ENCODE peak calls at places on chromosome 19, in four cellular contexts. L is tibial nerve, E is fibroblast of lung, I is GM23248. N is an unnamed sample. For H3K4me1, the result is how much of the 10 kb centered on the place peaks cover.

GRCh38 chr19:49421039-49421877 is 2.0 kb downstream of the PTH2 start:
- DNase-seq in I (peak), E (peak), L (peak), N (no peak)

GRCh38 chr19:46373573-46374359 is 26.9 kb downstream of the PPP5C start:
- DNase-seq in L (no peak), E (no peak), I (peak), N (peak)

GRCh38 chr19:35142531-35143230 is 374 bp upstream of the FXYD7 start:
- DNase-seq in E (peak), I (no peak), L (no peak), N (peak)

GRCh38 chr19:35716735-35716984 is 1.1 kb upstream of the KMT2B start:
- DNase-seq in E (no peak), L (no peak), I (no peak), N (no peak)

GRCh38 chr19:15828121-15828620 is 12.7 kb upstream of the OR10H1 start:
- DNase-seq in E (no peak), L (no peak), I (no peak), N (no peak)

GRCh38 chr19:48506138-48506733 is 5.4 kb downstream of the LMTK3 start:
- DNase-seq in E (peak), I (peak), L (no peak), N (no peak)

GRCh38 chr19:3335431-3336350 is 30.7 kb upstream of the NFIC start:
- DNase-seq in L (peak), I (peak), E (peak), N (peak)

GRCh38 chr19:897442-898039 is 4.3 kb downstream of the RNU6-9 start:
- DNase-seq in E (no peak), L (no peak), I (no peak), N (no peak)

GRCh38 chr19:368624-369020 is 24.0 kb upstream of the MIER2 start:
- DNase-seq in L (no peak), I (no peak), E (no peak), N (no peak)

GRCh38 chr19:33254245-33254824 is 28.7 kb upstream of the SLC7A10 start:
- DNase-seq in I (no peak), E (no peak), L (no peak), N (no peak)

GRCh38 chr19:36112678-36113077 is 1.7 kb downstream of the OVOL3 start:
- DNase-seq in I (no peak), E (no peak), L (no peak), N (no peak)

GRCh38 chr19:32404939-32405430 is 585 bp upstream of the DPY19L3 start:
- DNase-seq in I (peak), L (peak), E (peak), N (peak)

GRCh38 chr19:16016226-16017137 is 59.8 kb upstream of the TPM4 start:
- DNase-seq in L (no peak), I (no peak), E (no peak), N (peak)

GRCh38 chr19:21677696-21678418 is 89.5 kb downstream of the ZNF100 start:
- DNase-seq in L (no peak), I (no peak), E (no peak), N (no peak)

GRCh38 chr19:10224337-10224736 is 6.8 kb downstream of the S1PR2 start:
- DNase-seq in E (no peak), L (no peak), I (no peak), N (peak)
- H3K4me1 ChIP-seq in E (under half), L (under half), I (under half), N (under half)

GRCh38 chr19:27746691-27747380 is 1466.1 kb downstream of the UQCRFS1 start:
- DNase-seq in I (peak), E (peak), L (no peak), N (peak)
- H3K4me3 ChIP-seq in I (no peak), E (no peak), L (no peak), N (no peak)

DNA sequence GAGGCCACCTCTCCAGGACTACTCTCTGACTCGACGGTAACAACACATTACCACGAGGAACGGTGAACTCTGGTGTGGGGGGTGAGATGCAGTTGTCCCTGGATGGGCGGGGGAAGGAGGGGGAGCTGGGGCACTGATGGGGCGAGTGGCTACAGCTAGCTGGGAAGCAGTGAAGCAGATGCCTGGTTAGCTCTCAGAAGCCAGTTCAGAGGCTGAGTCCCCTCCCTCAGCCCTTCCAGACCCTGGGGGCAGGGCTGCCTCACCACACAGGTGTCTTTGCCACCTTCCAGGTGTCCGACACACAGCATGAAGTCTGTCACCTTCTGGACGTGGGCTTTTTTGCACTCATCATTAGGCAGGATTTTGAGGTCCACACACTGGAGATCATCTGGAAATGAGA is 4.0 kb downstream of the KLK1 start:
- DNase-seq in E (no peak), L (no peak), I (no peak), N (no peak)
- H3K4me1 ChIP-seq in E (under half), L (under half), I (under half), N (under half)

GRCh38 chr19:19528721-19529490 is at the start of gene YJEFN3:
- DNase-seq in E (no peak), L (no peak), I (peak), N (no peak)

GRCh38 chr19:19531951-19532805 is 3.5 kb downstream of the YJEFN3 start:
- DNase-seq in E (peak), I (peak), L (peak), N (peak)

GRCh38 chr19:19529783-19530422 is 1.2 kb downstream of the YJEFN3 start:
- DNase-seq in E (no peak), I (no peak), L (no peak), N (no peak)

GRCh38 chr19:19530889-19531288 is 2.2 kb downstream of the YJEFN3 start:
- DNase-seq in I (no peak), E (no peak), L (no peak), N (no peak)

GRCh38 chr19:19530423-19530804 is 1.7 kb downstream of the YJEFN3 start:
- DNase-seq in L (no peak), E (no peak), I (peak), N (no peak)
- H3K4me3 ChIP-seq in L (no peak), E (no peak), I (no peak), N (no peak)

GRCh38 chr19:45114116-45114515 is 21.1 kb downstream of the PPP1R37 start:
- DNase-seq in I (no peak), L (no peak), E (no peak), N (no peak)

GRCh38 chr19:45110811-45111210 is 17.8 kb downstream of the PPP1R37 start:
- DNase-seq in L (no peak), E (no peak), I (no peak), N (no peak)

GRCh38 chr19:45112111-45112827 is 19.3 kb downstream of the PPP1R37 start:
- DNase-seq in I (no peak), L (no peak), E (no peak), N (no peak)

GRCh38 chr19:45115809-45116615 is 23.0 kb downstream of the PPP1R37 start:
- DNase-seq in L (no peak), E (no peak), I (no peak), N (no peak)

DNA sequence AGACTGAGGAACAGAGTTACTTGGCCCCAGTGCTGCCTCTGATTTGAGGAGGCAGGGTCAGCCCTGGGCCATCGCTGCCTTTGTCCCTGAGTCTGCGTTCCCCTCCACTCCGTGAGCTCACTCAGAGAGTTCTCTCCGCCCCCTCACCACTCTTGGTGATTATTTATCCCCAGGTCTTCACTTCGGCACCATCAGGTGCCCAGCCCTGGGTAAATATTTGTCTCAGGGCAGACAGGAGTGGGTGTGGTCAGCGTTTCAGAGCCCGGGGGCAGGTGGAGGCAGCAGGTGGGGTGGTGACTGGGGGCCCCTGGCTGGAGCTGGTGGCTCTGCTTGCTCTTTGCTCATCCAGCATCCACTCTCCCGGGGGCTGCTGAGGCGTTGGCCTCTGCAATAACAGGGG is 20.6 kb downstream of the PPP1R37 start:
- DNase-seq in I (no peak), E (no peak), L (no peak), N (no peak)
- H3K4me1 ChIP-seq in I (under half), E (under half), L (under half), N (under half)

N was measured in ovary.